ENCODE peak calls at places on chromosomes 5 and 9, in six cellular contexts. R is SK-N-SH, G is GM23338, W is HepG2, C is prostate gland, H is breast epithelium. L is an unnamed sample.

GRCh38 chr9:16184964-16185646 is 632.3 kb downstream of the CCDC171 start:
- DNase-seq in R (no peak), G (no peak), W (no peak), C (no peak), H (no peak), L (no peak)

GRCh38 chr5:16464664-16465543 is 696 bp downstream of the ZNF622 start:
- DNase-seq in R (no peak), G (peak; percentile 34), W (no peak), C (no peak), H (no peak), L (no peak)

GRCh38 chr9:109101810-109102209 is 17.9 kb downstream of the TMEM245 start:
- DNase-seq in R (no peak), G (no peak), W (no peak), C (peak; percentile 73), H (no peak), L (no peak)

GRCh38 chr5:149853019-149853648 is 91.5 kb downstream of the PDE6A start:
- DNase-seq in R (peak; percentile 73), G (peak; percentile 88), W (peak; percentile 58), C (peak; percentile 70), H (peak; percentile 62), L (peak; percentile 87)

GRCh38 chr5:162132348-162132747 is 64.8 kb downstream of the GABRG2 start:
- DNase-seq in R (no peak), G (no peak), W (no peak), C (no peak), H (no peak), L (no peak)

GRCh38 chr9:116152941-116153764 is 438 bp upstream of the PAPPA start:
- DNase-seq in R (peak; percentile 17), G (peak; percentile 87), W (no peak), C (no peak), H (no peak), L (no peak)

GRCh38 chr9:126292736-126293521 is 33.7 kb upstream of the MVB12B start:
- DNase-seq in R (no peak), G (no peak), W (no peak), C (no peak), H (no peak), L (no peak)

GRCh38 chr5:102627311-102627710 is 127.8 kb upstream of the PAM start:
- DNase-seq in R (no peak), G (no peak), W (no peak), C (no peak), H (no peak), L (no peak)

GRCh38 chr5:54895816-54896341 is 89.5 kb downstream of the ESM1 start:
- DNase-seq in R (peak; percentile 36), G (peak; percentile 56), W (peak; percentile 28), C (peak; percentile 31), H (peak; percentile 25), L (no peak)

GRCh38 chr5:175531361-175531760 is 53.0 kb downstream of the SFXN1 start:
- DNase-seq in R (no peak), G (no peak), W (no peak), C (no peak), H (no peak), L (no peak)

GRCh38 chr9:122498883-122499288 is 11.7 kb upstream of the OR1J2 start:
- DNase-seq in R (peak; percentile 45), G (peak; percentile 78), W (peak; percentile 24), C (peak; percentile 57), H (peak; percentile 52), L (no peak)

GRCh38 chr9:123000371-123001068 is 32.9 kb upstream of the GPR21 start:
- DNase-seq in R (no peak), G (no peak), W (no peak), C (no peak), H (no peak), L (no peak)

DNA sequence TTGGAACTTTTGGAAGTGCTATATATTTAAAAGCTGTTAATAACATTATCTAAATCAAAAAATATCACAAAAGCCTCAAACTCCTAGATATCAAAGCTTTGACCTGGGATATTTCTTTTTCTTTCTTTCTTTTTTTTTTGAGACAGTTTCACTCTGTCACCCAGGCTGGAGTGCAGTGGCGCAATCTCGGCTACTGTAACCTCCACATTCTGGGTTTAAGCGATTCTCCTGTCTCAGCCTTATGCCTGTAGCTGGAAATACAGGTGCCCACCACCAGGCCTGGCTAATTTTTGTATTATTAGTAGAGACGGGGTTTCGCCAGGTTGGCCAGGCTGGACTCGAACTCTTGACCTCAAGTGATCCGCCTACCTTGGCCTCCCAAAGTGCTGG is 31.3 kb downstream of the RAPGEF1 start:
- DNase-seq in R (no peak), G (no peak), W (no peak), C (no peak), H (no peak), L (no peak)
- H3K4me1 ChIP-seq in R (peaks cover 20% of the 10 kb centered on the region), G (peaks cover 63% of the 10 kb centered on the region), W (peaks cover 91% of the 10 kb centered on the region), C (no peaks in the 10 kb centered on the region), H (peaks cover 8% of the 10 kb centered on the region), L (peaks cover 59% of the 10 kb centered on the region)

GRCh38 chr9:95092321-95093072 is 225.0 kb downstream of the FANCC start:
- DNase-seq in R (peak; percentile 68), G (peak; percentile 34), W (no peak), C (no peak), H (peak; percentile 49), L (peak; percentile 72)
- TF ChIP-seq POLR2AphosphoS5 in R (no peak), G (no peak), W (no peak), C (no peak), H (no peak), L (peak; percentile 34)

GRCh38 chr9:120694559-120694958 is 19.7 kb downstream of the MEGF9 start:
- DNase-seq in R (no peak), G (no peak), W (no peak), C (no peak), H (no peak), L (no peak)
- H3K4me1 ChIP-seq in R (peaks cover 9% of the 10 kb centered on the region), G (no peaks in the 10 kb centered on the region), W (peaks cover 43% of the 10 kb centered on the region), C (no peaks in the 10 kb centered on the region), H (no peaks in the 10 kb centered on the region), L (peaks cover 5% of the 10 kb centered on the region)

DNA sequence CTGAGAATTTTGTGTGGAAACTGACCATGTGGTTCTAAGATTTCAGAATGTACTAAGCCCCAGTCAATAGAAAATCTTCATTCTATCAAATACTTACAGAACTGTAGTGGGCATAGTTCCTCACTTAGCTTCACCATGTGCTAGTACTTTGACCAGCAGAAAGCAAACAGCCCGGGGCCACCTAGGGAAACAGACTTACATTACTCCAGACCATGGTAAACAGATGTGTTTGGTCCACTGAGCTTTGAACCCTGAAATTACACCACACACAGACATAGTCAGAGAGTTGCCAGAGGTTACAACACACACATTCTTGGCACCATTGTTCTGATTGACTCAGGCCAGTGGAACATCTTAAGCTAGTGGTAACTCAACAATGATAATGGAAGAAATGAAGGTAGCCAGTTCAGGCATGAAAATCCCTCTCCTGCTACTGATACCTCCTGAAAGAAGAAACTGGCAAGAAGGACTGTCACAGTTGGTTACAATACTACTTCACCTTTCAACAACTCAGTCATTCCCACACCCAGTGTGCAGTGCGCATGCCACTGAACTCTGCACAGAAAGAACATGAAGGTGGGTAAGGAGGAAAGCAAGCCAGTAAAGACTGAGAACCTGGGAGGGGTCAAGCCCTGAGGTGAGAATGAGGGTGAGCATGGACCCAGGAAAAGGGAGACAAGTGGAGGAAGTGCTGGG is 18.7 kb upstream of the LECT2 start:
- DNase-seq in R (no peak), G (no peak), W (peak; percentile 99), C (no peak), H (no peak), L (no peak)
- TF ChIP-seq POLR2AphosphoS5 in R (no peak), G (no peak), W (peak; percentile 39), C (no peak), H (peak; percentile 59), L (no peak)

DNA sequence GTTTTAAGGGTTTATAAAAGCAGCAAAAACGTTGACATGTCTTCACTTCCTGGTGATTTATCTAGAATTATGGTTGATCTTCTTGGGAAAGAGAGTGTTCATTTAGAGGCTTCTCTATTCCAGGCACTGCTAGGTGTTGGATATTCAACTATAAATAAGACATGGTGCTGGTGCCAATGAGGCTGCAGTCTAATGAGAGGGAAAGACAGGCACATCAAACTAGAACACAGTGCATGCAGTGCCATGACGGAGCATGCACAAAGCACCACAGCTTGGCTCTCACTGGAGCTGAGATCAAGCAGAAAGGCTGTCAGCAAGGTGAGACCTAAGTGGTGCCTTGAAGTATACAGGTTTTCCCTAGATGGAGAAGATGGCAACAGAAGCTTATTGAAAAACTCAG is 126.5 kb downstream of the RMI1 start:
- DNase-seq in R (no peak), G (no peak), W (no peak), C (no peak), H (no peak), L (no peak)
- H3K4me1 ChIP-seq in R (no peaks in the 10 kb centered on the region), G (peaks cover 6% of the 10 kb centered on the region), W (no peaks in the 10 kb centered on the region), C (no peaks in the 10 kb centered on the region), H (no peaks in the 10 kb centered on the region), L (no peaks in the 10 kb centered on the region)

GRCh38 chr5:140633081-140633471 is at the start of gene CD14:
- DNase-seq in R (no peak), G (peak; percentile 6), W (peak; percentile 53), C (no peak), H (peak; percentile 56), L (peak; percentile 81)
- TF ChIP-seq POLR2AphosphoS5 in R (no peak), G (no peak), W (no peak), C (no peak), H (peak; percentile 25), L (peak; percentile 38)